ENCODE peak calls at places on chromosomes 7 and 10, in four cellular contexts. G is GM23338, A is K562, F is HFF-Myc. P is an unnamed sample.

GRCh38 chr7:51075681-51076580 is 240.7 kb downstream of the COBL start:
- DNase-seq in G (no peak), A (no peak), F (no peak), P (no peak)

GRCh38 chr7:86913709-86914108 is 145.7 kb downstream of the ELAPOR2 start:
- DNase-seq in G (no peak), A (no peak), F (peak; percentile 69), P (peak; percentile 93)

GRCh38 chr7:128893251-128894100 is 17.0 kb downstream of the KCP start:
- DNase-seq in G (no peak), A (no peak), F (no peak), P (no peak)

GRCh38 chr10:71727429-71728217 is 8.0 kb upstream of the C10orf105 start:
- DNase-seq in G (no peak), A (peak; percentile 63), F (peak; percentile 62), P (peak; percentile 59)

GRCh38 chr10:385571-386300 is 250.5 kb downstream of the ZMYND11 start:
- DNase-seq in G (no peak), A (no peak), F (no peak), P (no peak)

GRCh38 chr10:130844264-130844761 is 467.2 kb downstream of the TCERG1L start:
- DNase-seq in G (no peak), A (no peak), F (no peak), P (no peak)

GRCh38 chr7:41114166-41114565 is 588.7 kb downstream of the INHBA start:
- DNase-seq in G (no peak), A (no peak), F (no peak), P (no peak)

GRCh38 chr7:95798401-95798930 is 26.1 kb downstream of the DYNC1I1 start:
- DNase-seq in G (no peak), A (no peak), F (no peak), P (no peak)

GRCh38 chr7:27095050-27095896 is 527 bp downstream of the HOXA1 start:
- DNase-seq in G (peak; percentile 36), A (no peak), F (no peak), P (no peak)

GRCh38 chr10:78375854-78376785 is 342.5 kb downstream of the RPS24 start:
- DNase-seq in G (peak; percentile 21), A (no peak), F (no peak), P (no peak)

GRCh38 chr10:14146501-14146900 is 184.2 kb downstream of the FRMD4A start:
- DNase-seq in G (no peak), A (no peak), F (no peak), P (peak; percentile 24)

GRCh38 chr10:127117125-127117524 is 79.3 kb downstream of the INSYN2A start:
- DNase-seq in G (peak; percentile 72), A (peak; percentile 20), F (peak; percentile 19), P (peak; percentile 49)

GRCh38 chr10:124323145-124323725 is 95.5 kb downstream of the OAT start:
- DNase-seq in G (no peak), A (no peak), F (no peak), P (peak; percentile 18)

DNA sequence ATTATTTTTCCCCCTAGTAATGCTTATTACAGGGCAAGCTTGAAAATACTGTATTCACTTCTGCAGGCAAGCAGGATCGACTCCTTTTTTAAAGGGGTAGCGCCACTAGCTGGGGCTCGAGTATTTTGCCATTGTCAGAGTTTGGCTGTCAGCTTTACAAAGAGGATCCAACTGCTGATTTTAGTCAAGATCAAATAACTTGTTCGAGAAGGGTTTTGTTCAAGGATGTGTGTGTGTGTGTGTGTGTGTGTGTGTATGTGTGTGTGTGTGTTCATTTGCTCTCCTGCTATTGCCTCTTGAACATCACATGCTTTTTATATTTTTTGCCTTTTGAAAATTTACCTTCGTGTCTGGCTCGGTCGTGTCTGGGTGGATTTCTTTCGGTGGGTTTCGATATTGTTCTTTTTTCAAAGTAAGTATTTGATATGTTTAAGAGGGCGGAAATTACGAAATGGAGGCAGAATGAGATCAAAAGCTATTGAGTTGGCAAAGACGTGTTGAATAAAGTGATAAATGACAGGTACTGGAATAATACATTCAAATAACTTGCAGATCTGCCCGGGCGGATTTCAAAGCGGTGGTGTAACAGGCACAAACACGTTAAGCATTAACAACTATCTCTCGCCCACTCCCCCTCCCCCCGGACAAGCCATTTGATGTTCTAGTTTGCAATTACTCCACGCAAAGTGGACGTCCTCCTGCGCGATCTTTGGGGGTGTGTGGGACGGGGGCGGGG is 1.1 kb downstream of the ARID5B start:
- DNase-seq in G (peak; percentile 64), A (peak; percentile 76), F (no peak), P (peak; percentile 59)
- H3K4me3 ChIP-seq in G (peak overlapping the region; percentile 76), A (peak overlapping the region; percentile 51), F (peak overlapping the region; percentile 69), P (peak overlapping the region; percentile 83)

DNA sequence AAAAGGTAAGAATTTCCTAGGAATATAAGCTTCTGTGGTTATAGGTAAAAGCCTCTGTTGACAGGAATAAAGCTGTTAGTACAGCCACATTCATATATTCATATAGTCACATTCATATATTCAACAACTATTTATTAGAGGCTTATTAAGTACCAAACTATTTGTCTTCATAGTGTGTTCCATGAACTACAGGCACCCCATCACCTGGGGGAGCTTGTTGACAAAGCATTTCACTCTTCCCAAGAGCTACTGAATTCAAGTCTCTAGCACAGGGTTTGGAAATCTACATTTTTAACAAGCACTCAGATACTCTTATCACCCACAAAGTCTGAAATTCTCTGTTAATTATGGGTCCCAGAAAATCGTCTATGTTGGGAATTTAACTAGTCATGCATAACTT is 110.6 kb downstream of the RNLS start:
- DNase-seq in G (peak; percentile 8), A (no peak), F (no peak), P (peak; percentile 41)
- TF ChIP-seq CTCF in G (peak; percentile 28), A (no peak), F (no peak), P (peak; percentile 53)

DNA sequence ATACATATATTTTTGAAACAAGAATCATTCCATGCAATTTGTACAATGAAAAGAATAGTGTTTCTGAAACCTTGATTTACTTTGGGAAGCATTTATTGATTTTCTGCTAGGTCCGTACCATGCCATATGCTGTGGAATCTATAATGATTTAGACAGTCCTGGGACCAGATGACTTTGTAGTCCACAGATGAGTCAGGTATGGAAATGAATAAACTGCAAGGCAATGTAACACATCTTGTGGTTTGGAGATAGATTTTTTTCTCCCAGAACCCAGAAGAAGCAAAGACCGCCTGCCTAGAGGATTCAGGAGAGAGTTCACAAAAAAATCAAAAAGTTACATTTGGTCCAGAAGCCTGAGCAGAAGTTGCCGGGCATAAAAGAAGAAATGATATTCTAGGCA is 190.4 kb downstream of the GPR37 start:
- DNase-seq in G (no peak), A (no peak), F (no peak), P (no peak)
- H3K4me3 ChIP-seq in G (no peak overlapping the region), A (no peak overlapping the region), F (no peak overlapping the region), P (no peak overlapping the region)

DNA sequence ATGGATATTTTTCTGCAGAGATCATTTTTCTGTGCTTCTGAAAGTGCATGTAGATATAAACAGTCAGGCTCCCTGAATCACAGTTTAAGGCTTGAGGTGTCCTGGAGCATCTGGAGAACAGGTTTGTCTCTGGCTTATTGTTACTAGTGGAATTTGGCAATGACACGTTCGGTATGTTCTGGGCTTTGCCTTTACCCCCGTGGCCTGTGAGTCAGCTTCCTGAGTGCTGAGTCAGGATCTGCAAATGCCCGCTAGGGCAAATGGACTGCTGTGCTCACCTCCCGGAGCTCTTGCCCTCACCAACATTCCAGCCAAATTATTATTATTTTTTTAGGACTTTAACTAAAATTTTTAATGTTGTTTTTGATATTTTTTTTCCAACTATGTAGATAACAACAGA is 192.5 kb upstream of the PRSS1 start:
- DNase-seq in G (peak; percentile 59), A (peak; percentile 51), F (peak; percentile 99), P (peak; percentile 100)
- TF ChIP-seq CTCF in G (no peak), A (no peak), F (peak; percentile 23), P (peak; percentile 62)

P was measured in AG10803.